ENCODE peak calls at places on chromosomes 4 and X, in six cellular contexts. One of them, this sample, is unnamed.

GRCh38 chrX:110316351-110317078 is 1.4 kb downstream of the AMMECR1 start:
- DNase-seq in SK-N-SH: peak; percentile 15
- DNase-seq in A549: no peak
- DNase-seq in tibial nerve: no peak
- DNase-seq in transverse colon: no peak
- DNase-seq in stomach: no peak
- DNase-seq in this sample: no peak

GRCh38 chr4:188246488-188246887 is 107.2 kb downstream of the TRIML1 start:
- DNase-seq in stomach: no peak
- DNase-seq in A549: no peak
- DNase-seq in tibial nerve: no peak
- DNase-seq in transverse colon: no peak
- DNase-seq in SK-N-SH: no peak
- DNase-seq in this sample: no peak

GRCh38 chrX:12223650-12224049 is 85.4 kb downstream of the FRMPD4 start:
- DNase-seq in transverse colon: no peak
- DNase-seq in A549: no peak
- DNase-seq in tibial nerve: no peak
- DNase-seq in stomach: no peak
- DNase-seq in SK-N-SH: no peak
- DNase-seq in this sample: no peak

GRCh38 chr4:59517007-59517406 is 1683.1 kb upstream of the ADGRL3 start:
- DNase-seq in stomach: no peak
- DNase-seq in tibial nerve: no peak
- DNase-seq in transverse colon: no peak
- DNase-seq in A549: no peak
- DNase-seq in SK-N-SH: no peak
- DNase-seq in this sample: peak; percentile 14

GRCh38 chr4:37793562-37793961 is 32.9 kb upstream of the PGM2 start:
- DNase-seq in stomach: no peak
- DNase-seq in SK-N-SH: no peak
- DNase-seq in transverse colon: no peak
- DNase-seq in A549: no peak
- DNase-seq in tibial nerve: no peak
- DNase-seq in this sample: no peak

GRCh38 chr4:115121351-115122043 is 8.1 kb upstream of the NDST4 start:
- DNase-seq in A549: no peak
- DNase-seq in transverse colon: no peak
- DNase-seq in tibial nerve: no peak
- DNase-seq in stomach: no peak
- DNase-seq in SK-N-SH: no peak
- DNase-seq in this sample: no peak

GRCh38 chr4:61202100-61202637 is 2.0 kb downstream of the ADGRL3 start:
- DNase-seq in SK-N-SH: peak; percentile 60
- DNase-seq in transverse colon: no peak
- DNase-seq in A549: no peak
- DNase-seq in tibial nerve: no peak
- DNase-seq in stomach: no peak
- DNase-seq in this sample: peak; percentile 79

GRCh38 chr4:3675251-3676115 is 90.7 kb upstream of the ADRA2C start:
- DNase-seq in transverse colon: no peak
- DNase-seq in tibial nerve: no peak
- DNase-seq in A549: no peak
- DNase-seq in stomach: no peak
- DNase-seq in SK-N-SH: no peak
- DNase-seq in this sample: no peak

GRCh38 chr4:148962539-148963290 is 520.5 kb upstream of the NR3C2 start:
- DNase-seq in SK-N-SH: no peak
- DNase-seq in A549: no peak
- DNase-seq in transverse colon: no peak
- DNase-seq in stomach: no peak
- DNase-seq in tibial nerve: no peak
- DNase-seq in this sample: no peak

GRCh38 chr4:39812500-39812899 is 114.6 kb downstream of the UBE2K start:
- DNase-seq in tibial nerve: no peak
- DNase-seq in stomach: no peak
- DNase-seq in A549: no peak
- DNase-seq in SK-N-SH: no peak
- DNase-seq in transverse colon: no peak
- DNase-seq in this sample: no peak

GRCh38 chr4:142585411-142585810 is 260.7 kb downstream of the INPP4B start:
- DNase-seq in transverse colon: no peak
- DNase-seq in SK-N-SH: no peak
- DNase-seq in stomach: no peak
- DNase-seq in tibial nerve: no peak
- DNase-seq in A549: no peak
- DNase-seq in this sample: no peak

GRCh38 chr4:159131564-159131963 is 28.7 kb downstream of the RAPGEF2 start:
- DNase-seq in stomach: no peak
- DNase-seq in transverse colon: no peak
- DNase-seq in A549: no peak
- DNase-seq in SK-N-SH: no peak
- DNase-seq in tibial nerve: no peak
- DNase-seq in this sample: no peak

GRCh38 chrX:129115935-129116334 is 407.4 kb downstream of the SMARCA1 start:
- DNase-seq in A549: no peak
- DNase-seq in tibial nerve: no peak
- DNase-seq in SK-N-SH: no peak
- DNase-seq in transverse colon: no peak
- DNase-seq in stomach: no peak
- DNase-seq in this sample: no peak

GRCh38 chr4:185213829-185214228 is 4.4 kb downstream of the SNX25 start:
- DNase-seq in transverse colon: no peak
- DNase-seq in A549: no peak
- DNase-seq in stomach: no peak
- DNase-seq in tibial nerve: no peak
- DNase-seq in SK-N-SH: no peak
- DNase-seq in this sample: no peak

GRCh38 chr4:136183513-136183912 is 1348.8 kb downstream of the PCDH18 start:
- DNase-seq in transverse colon: no peak
- DNase-seq in stomach: no peak
- DNase-seq in A549: no peak
- DNase-seq in tibial nerve: no peak
- DNase-seq in SK-N-SH: no peak
- DNase-seq in this sample: no peak

GRCh38 chr4:47926667-47927258 is 12.4 kb upstream of the NFXL1 start:
- DNase-seq in transverse colon: peak; percentile 51
- DNase-seq in tibial nerve: no peak
- DNase-seq in A549: peak; percentile 24
- DNase-seq in stomach: peak; percentile 61
- DNase-seq in SK-N-SH: peak; percentile 17
- DNase-seq in this sample: peak; percentile 61

GRCh38 chrX:126658447-126658846 is 105.8 kb upstream of the DCAF12L1 start:
- DNase-seq in tibial nerve: no peak
- DNase-seq in stomach: no peak
- DNase-seq in transverse colon: no peak
- DNase-seq in SK-N-SH: no peak
- DNase-seq in A549: no peak
- DNase-seq in this sample: no peak

GRCh38 chrX:69285881-69286545 is 120.8 kb upstream of the PJA1 start:
- DNase-seq in A549: peak; percentile 67
- DNase-seq in transverse colon: peak; percentile 64
- DNase-seq in SK-N-SH: peak; percentile 87
- DNase-seq in tibial nerve: peak; percentile 49
- DNase-seq in stomach: peak; percentile 67
- DNase-seq in this sample: peak; percentile 91

GRCh38 chr4:140237616-140238352 is 83.8 kb upstream of the MAML3 start:
- DNase-seq in A549: no peak
- DNase-seq in transverse colon: peak; percentile 71
- DNase-seq in stomach: peak; percentile 70
- DNase-seq in SK-N-SH: peak; percentile 88
- DNase-seq in tibial nerve: peak; percentile 64
- DNase-seq in this sample: peak; percentile 53

GRCh38 chrX:10615931-10616780 is 4.2 kb downstream of the MID1 start:
- DNase-seq in stomach: peak; percentile 43
- DNase-seq in tibial nerve: peak; percentile 16
- DNase-seq in SK-N-SH: peak; percentile 67
- DNase-seq in transverse colon: peak; percentile 46
- DNase-seq in A549: no peak
- DNase-seq in this sample: peak; percentile 52

GRCh38 chrX:119008122-119008744 is 33.8 kb downstream of the LONRF3 start:
- DNase-seq in transverse colon: peak; percentile 21
- DNase-seq in tibial nerve: no peak
- DNase-seq in A549: peak; percentile 41
- DNase-seq in stomach: peak; percentile 28
- DNase-seq in SK-N-SH: peak; percentile 43
- DNase-seq in this sample: no peak

GRCh38 chrX:155745792-155746191 is 133.0 kb upstream of the TMLHE start:
- DNase-seq in transverse colon: peak; percentile 66
- DNase-seq in SK-N-SH: no peak
- DNase-seq in A549: no peak
- DNase-seq in tibial nerve: no peak
- DNase-seq in stomach: peak; percentile 47
- DNase-seq in this sample: peak; percentile 33

GRCh38 chr4:112516401-112517066 is 554 bp upstream of the NEUROG2 start:
- DNase-seq in A549: no peak
- DNase-seq in stomach: no peak
- DNase-seq in transverse colon: no peak
- DNase-seq in SK-N-SH: peak; percentile 81
- DNase-seq in tibial nerve: no peak
- DNase-seq in this sample: peak; percentile 85

GRCh38 chr4:165170819-165171218 is 36.5 kb upstream of the KLHL2 start:
- DNase-seq in SK-N-SH: no peak
- DNase-seq in transverse colon: no peak
- DNase-seq in A549: no peak
- DNase-seq in tibial nerve: no peak
- DNase-seq in stomach: no peak
- DNase-seq in this sample: no peak

DNA sequence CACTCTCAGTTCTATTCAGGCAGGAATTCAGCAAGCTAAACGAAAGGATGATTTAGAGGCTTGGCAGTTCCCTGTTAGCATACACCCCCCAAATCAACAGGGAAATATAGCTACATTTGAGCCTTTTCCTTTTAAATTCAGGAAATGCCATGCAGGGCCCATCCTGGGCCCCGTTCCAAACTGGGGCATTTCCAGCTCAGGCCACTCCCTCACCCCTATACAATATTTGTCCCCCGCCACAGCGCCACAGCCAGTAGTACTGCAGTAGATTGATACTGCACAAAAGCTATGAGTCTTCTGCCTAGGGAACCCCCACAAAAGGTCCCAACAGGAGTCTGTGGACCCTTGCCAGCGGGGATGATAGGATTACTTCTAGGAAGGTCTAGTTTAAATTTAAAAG is 102.0 kb upstream of the MAPK10 start:
- DNase-seq in SK-N-SH: no peak
- DNase-seq in tibial nerve: no peak
- DNase-seq in A549: no peak
- DNase-seq in stomach: no peak
- DNase-seq in transverse colon: no peak
- DNase-seq in this sample: no peak
- TF ChIP-seq EP300 in SK-N-SH: no peak
- TF ChIP-seq EP300 in tibial nerve: no peak
- TF ChIP-seq EP300 in A549: no peak
- TF ChIP-seq EP300 in stomach: no peak
- TF ChIP-seq EP300 in transverse colon: no peak
- TF ChIP-seq EP300 in this sample: no peak

GRCh38 chr4:95255396-95256107 is 293.2 kb downstream of the UNC5C start:
- DNase-seq in SK-N-SH: no peak
- DNase-seq in tibial nerve: no peak
- DNase-seq in A549: no peak
- DNase-seq in stomach: no peak
- DNase-seq in transverse colon: no peak
- DNase-seq in this sample: no peak
- TF ChIP-seq EP300 in SK-N-SH: no peak
- TF ChIP-seq EP300 in tibial nerve: no peak
- TF ChIP-seq EP300 in A549: no peak
- TF ChIP-seq EP300 in stomach: no peak
- TF ChIP-seq EP300 in transverse colon: no peak
- TF ChIP-seq EP300 in this sample: no peak

GRCh38 chr4:57425610-57426009 is 315.4 kb upstream of the IGFBP7 start:
- DNase-seq in SK-N-SH: no peak
- DNase-seq in stomach: no peak
- DNase-seq in A549: no peak
- DNase-seq in tibial nerve: no peak
- DNase-seq in transverse colon: no peak
- DNase-seq in this sample: no peak

GRCh38 chr4:57426779-57427395 is 316.7 kb upstream of the IGFBP7 start:
- DNase-seq in A549: peak; percentile 35
- DNase-seq in tibial nerve: peak; percentile 21
- DNase-seq in SK-N-SH: peak; percentile 66
- DNase-seq in transverse colon: peak; percentile 66
- DNase-seq in stomach: peak; percentile 61
- DNase-seq in this sample: peak; percentile 58

DNA sequence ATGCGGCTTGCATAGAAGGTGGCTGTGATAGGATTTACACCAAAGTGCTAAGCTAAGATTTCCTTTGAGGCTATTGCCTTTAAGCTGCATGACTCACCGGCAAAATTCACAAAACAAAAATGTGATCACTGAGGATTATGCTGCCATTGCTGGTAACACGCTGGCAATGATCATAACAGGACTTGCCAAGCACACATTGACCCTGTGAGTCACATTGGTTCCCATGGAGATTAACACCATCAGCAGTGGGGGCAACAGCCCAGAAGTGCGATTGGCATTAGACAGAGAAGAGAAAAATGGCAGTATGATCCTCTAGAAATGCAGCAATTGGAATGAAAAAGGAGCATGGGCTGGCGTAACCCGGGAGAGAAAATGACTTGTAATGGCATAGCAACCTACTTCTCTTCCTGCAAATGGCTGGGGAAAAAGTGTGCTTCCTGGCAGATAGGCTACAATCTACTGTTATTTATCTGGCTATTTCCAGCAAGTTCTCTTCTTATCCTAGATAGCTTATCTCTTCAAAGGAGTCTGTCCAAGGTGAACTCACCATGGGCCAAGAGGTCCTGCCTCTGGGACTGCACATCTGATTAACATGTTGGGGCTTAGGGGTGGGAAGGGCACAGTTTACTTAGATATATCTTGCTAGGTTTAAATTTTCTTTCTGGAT is 314.2 kb upstream of the IGFBP7 start:
- DNase-seq in SK-N-SH: no peak
- DNase-seq in tibial nerve: no peak
- DNase-seq in A549: no peak
- DNase-seq in stomach: no peak
- DNase-seq in transverse colon: no peak
- DNase-seq in this sample: no peak
- TF ChIP-seq EP300 in SK-N-SH: no peak
- TF ChIP-seq EP300 in tibial nerve: peak; percentile 81
- TF ChIP-seq EP300 in A549: no peak
- TF ChIP-seq EP300 in stomach: no peak
- TF ChIP-seq EP300 in transverse colon: no peak
- TF ChIP-seq EP300 in this sample: no peak

DNA sequence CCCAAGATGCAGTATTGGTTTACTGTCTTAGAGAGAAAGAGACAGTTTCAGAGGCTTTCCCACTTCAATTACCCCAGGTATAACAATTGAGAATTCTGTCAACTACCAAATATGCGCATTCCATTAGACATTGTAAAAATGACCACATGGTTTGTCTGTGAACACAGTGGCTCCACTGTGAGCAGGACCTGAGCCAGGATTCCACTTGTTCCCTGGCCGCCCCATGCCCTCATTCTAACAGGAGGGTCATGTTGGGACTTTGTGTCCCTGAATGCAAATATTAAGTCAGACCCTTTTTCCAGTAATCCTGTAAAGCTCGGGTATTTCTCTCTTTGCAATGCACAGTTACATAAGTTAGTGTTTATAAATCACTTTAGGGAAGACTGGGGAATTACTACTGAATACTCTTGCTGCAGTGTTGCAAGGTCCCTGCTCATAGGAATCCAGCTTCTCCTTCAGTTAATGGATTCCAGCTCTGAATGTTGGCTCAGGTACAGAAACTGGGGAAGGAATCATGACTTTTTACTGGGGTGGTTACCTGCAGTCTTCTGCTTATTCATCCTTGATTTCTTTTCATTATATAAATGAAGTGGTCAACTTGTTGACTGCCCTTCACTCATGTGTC is 260.9 kb downstream of the PDGFC start:
- DNase-seq in transverse colon: no peak
- DNase-seq in stomach: no peak
- DNase-seq in tibial nerve: no peak
- DNase-seq in A549: no peak
- DNase-seq in SK-N-SH: no peak
- DNase-seq in this sample: no peak
- TF ChIP-seq EP300 in transverse colon: no peak
- TF ChIP-seq EP300 in stomach: no peak
- TF ChIP-seq EP300 in tibial nerve: no peak
- TF ChIP-seq EP300 in A549: no peak
- TF ChIP-seq EP300 in SK-N-SH: no peak
- TF ChIP-seq EP300 in this sample: no peak